ENCODE peak calls at places on chromosomes 1 and 21, in seven cellular contexts. L, R, O, E, Q, C and I are unnamed samples.

GRCh38 chr1:197471248-197472035 is 203.4 kb downstream of the CRB1 start:
- DNase-seq in L (no peak), R (no peak), O (peak), E (no peak), Q (no peak), C (no peak), I (peak)

GRCh38 chr1:218671573-218671972 is 326.4 kb downstream of the TGFB2 start:
- DNase-seq in L (peak), R (no peak), O (peak), E (peak), Q (no peak), C (no peak), I (peak)

GRCh38 chr1:108862017-108862610 is 5.2 kb upstream of the AKNAD1 start:
- DNase-seq in L (no peak), R (no peak), O (no peak), E (no peak), Q (no peak), C (no peak), I (no peak)

GRCh38 chr1:217569021-217569420 is 61.9 kb downstream of the GPATCH2 start:
- DNase-seq in L (no peak), R (no peak), O (no peak), E (no peak), Q (no peak), C (no peak), I (no peak)

GRCh38 chr1:171833091-171833822 is 8.0 kb upstream of the DNM3 start:
- DNase-seq in L (no peak), R (no peak), O (peak), E (peak), Q (no peak), C (no peak), I (no peak)

GRCh38 chr1:58755468-58755872 is 28.4 kb downstream of the JUN start:
- DNase-seq in L (no peak), R (peak), O (peak), E (peak), Q (peak), C (peak), I (peak)

GRCh38 chr1:9701661-9702060 is 50.1 kb downstream of the PIK3CD start:
- DNase-seq in L (no peak), R (no peak), O (peak), E (no peak), Q (no peak), C (no peak), I (no peak)

GRCh38 chr1:226372885-226373284 is 35.0 kb downstream of the PARP1 start:
- DNase-seq in L (no peak), R (no peak), O (no peak), E (no peak), Q (no peak), C (no peak), I (no peak)

GRCh38 chr1:28509705-28510349 is 4.0 kb downstream of the RCC1 start:
- DNase-seq in L (no peak), R (peak), O (peak), E (peak), Q (no peak), C (peak), I (peak)

GRCh38 chr1:247299723-247300381 is 31.8 kb downstream of the ZNF496 start:
- DNase-seq in L (no peak), R (no peak), O (no peak), E (no peak), Q (no peak), C (no peak), I (no peak)

GRCh38 chr1:45840704-45841103 is 37.3 kb downstream of the MAST2 start:
- DNase-seq in L (no peak), R (no peak), O (no peak), E (no peak), Q (no peak), C (no peak), I (no peak)

GRCh38 chr1:247056071-247056470 is 22.5 kb downstream of the ZNF670 start:
- DNase-seq in L (no peak), R (no peak), O (peak), E (peak), Q (peak), C (no peak), I (peak)

GRCh38 chr1:244614113-244614836 is 38.7 kb upstream of the DESI2 start:
- DNase-seq in L (no peak), R (no peak), O (peak), E (no peak), Q (no peak), C (no peak), I (peak)

GRCh38 chr1:204307334-204307883 is 52.3 kb downstream of the PLEKHA6 start:
- DNase-seq in L (no peak), R (no peak), O (peak), E (peak), Q (no peak), C (no peak), I (peak)

GRCh38 chr21:42373181-42373907 is 7.0 kb upstream of the TFF1 start:
- DNase-seq in L (no peak), R (no peak), O (no peak), E (no peak), Q (no peak), C (peak), I (no peak)

GRCh38 chr1:229759037-229759435 is 133.0 kb downstream of the URB2 start:
- DNase-seq in L (no peak), R (no peak), O (peak), E (peak), Q (peak), C (no peak), I (peak)

GRCh38 chr1:100265562-100265930 is 470 bp upstream of the RTCA start:
- DNase-seq in L (no peak), R (no peak), O (peak), E (peak), Q (no peak), C (peak), I (peak)

GRCh38 chr1:235180916-235181315 is 19.9 kb upstream of the RBM34 start:
- DNase-seq in L (no peak), R (no peak), O (no peak), E (no peak), Q (no peak), C (no peak), I (no peak)

GRCh38 chr1:109373051-109373593 is 24.6 kb downstream of the SORT1 start:
- DNase-seq in L (no peak), R (no peak), O (no peak), E (no peak), Q (no peak), C (no peak), I (no peak)

GRCh38 chr1:11339346-11340247 is 66.6 kb downstream of the UBIAD1 start:
- DNase-seq in L (no peak), R (no peak), O (no peak), E (no peak), Q (peak), C (no peak), I (no peak)

GRCh38 chr1:50305808-50306207 is 117.4 kb downstream of the DMRTA2 start:
- DNase-seq in L (no peak), R (no peak), O (no peak), E (no peak), Q (no peak), C (no peak), I (no peak)

GRCh38 chr1:221562542-221563475 is 179.1 kb downstream of the DUSP10 start:
- DNase-seq in L (no peak), R (no peak), O (no peak), E (no peak), Q (no peak), C (no peak), I (no peak)

GRCh38 chr1:68918563-68918962 is 421.7 kb upstream of the DEPDC1 start:
- DNase-seq in L (no peak), R (no peak), O (no peak), E (no peak), Q (no peak), C (no peak), I (no peak)

GRCh38 chr1:161427733-161428516 is 60.2 kb upstream of the CFAP126 start:
- DNase-seq in L (no peak), R (peak), O (peak), E (peak), Q (peak), C (peak), I (peak)

GRCh38 chr1:2945821-2946231 is 75.4 kb upstream of the ACTRT2 start:
- DNase-seq in L (no peak), R (no peak), O (no peak), E (no peak), Q (no peak), C (no peak), I (no peak)

GRCh38 chr1:67211589-67212563 is 45.6 kb downstream of the IL23R start:
- DNase-seq in L (no peak), R (peak), O (peak), E (peak), Q (no peak), C (peak), I (peak)

GRCh38 chr1:27960762-27961645 is 1.2 kb downstream of the XKR8 start:
- DNase-seq in L (no peak), R (no peak), O (no peak), E (no peak), Q (no peak), C (no peak), I (no peak)

GRCh38 chr1:58981392-58981791 is 197.5 kb upstream of the JUN start:
- DNase-seq in L (no peak), R (no peak), O (no peak), E (no peak), Q (no peak), C (no peak), I (no peak)

GRCh38 chr1:223720987-223721591 is 8.8 kb downstream of the CAPN2 start:
- DNase-seq in L (no peak), R (no peak), O (peak), E (peak), Q (no peak), C (no peak), I (peak)

GRCh38 chr1:109762039-109762585 is 1.6 kb downstream of the EPS8L3 start:
- DNase-seq in L (no peak), R (no peak), O (no peak), E (no peak), Q (no peak), C (no peak), I (no peak)

GRCh38 chr1:10122926-10123325 is 87.4 kb upstream of the KIF1B start:
- DNase-seq in L (no peak), R (no peak), O (peak), E (peak), Q (no peak), C (no peak), I (peak)

GRCh38 chr1:24022611-24023359 is 42.7 kb upstream of the SRSF10 start:
- DNase-seq in L (no peak), R (no peak), O (peak), E (peak), Q (peak), C (no peak), I (peak)

GRCh38 chr1:30782361-30783243 is 25.0 kb upstream of the LAPTM5 start:
- DNase-seq in L (no peak), R (peak), O (no peak), E (peak), Q (no peak), C (peak), I (peak)

GRCh38 chr1:61215676-61216289 is 133.4 kb downstream of the NFIA start:
- DNase-seq in L (no peak), R (no peak), O (no peak), E (no peak), Q (no peak), C (no peak), I (no peak)

GRCh38 chr1:78369546-78369945 is 121.2 kb upstream of the PTGFR start:
- DNase-seq in L (no peak), R (no peak), O (no peak), E (peak), Q (no peak), C (no peak), I (peak)

GRCh38 chr1:101237229-101237837 is 514 bp downstream of the S1PR1 start:
- DNase-seq in L (peak), R (peak), O (peak), E (peak), Q (peak), C (no peak), I (peak)

GRCh38 chr1:53685272-53686051 is 53.5 kb downstream of the GLIS1 start:
- DNase-seq in L (peak), R (no peak), O (peak), E (peak), Q (no peak), C (no peak), I (peak)